ENCODE peak calls at places on chromosome 1, in four cellular contexts. D is OCI-M1, N is putamen, A is GM10248. Q is an unnamed sample.

GRCh38 chr1:185441608-185442007 is 124.6 kb upstream of the IVNS1ABP start:
- DNase-seq in N (no peak), D (peak; percentile 42), A (no peak), Q (no peak)

GRCh38 chr1:75672528-75673393 is 51.7 kb upstream of the ACADM start:
- DNase-seq in D (peak; percentile 83), A (no peak), N (no peak), Q (no peak)

GRCh38 chr1:109864960-109865611 is 45.6 kb upstream of the CSF1 start:
- DNase-seq in D (no peak), N (no peak), A (no peak), Q (no peak)

GRCh38 chr1:143735764-143736461 is 235.9 kb downstream of the FAM72C start:
- DNase-seq in A (no peak), D (no peak), N (no peak), Q (no peak)

GRCh38 chr1:167158095-167158812 is 62.4 kb upstream of the POU2F1 start:
- DNase-seq in A (no peak), N (no peak), D (no peak), Q (no peak)

GRCh38 chr1:245779797-245780529 is 625.2 kb downstream of the KIF26B start:
- DNase-seq in D (no peak), N (no peak), A (no peak), Q (no peak)

GRCh38 chr1:21149862-21150432 is 26.8 kb downstream of the EIF4G3 start:
- DNase-seq in D (no peak), N (peak; percentile 53), A (no peak), Q (no peak)

GRCh38 chr1:41673806-41674205 is 189.3 kb upstream of the EDN2 start:
- DNase-seq in D (no peak), A (peak; percentile 58), N (no peak), Q (no peak)

Q was measured in GM19239.